ENCODE peak calls at places on chromosomes 5 and 9, in eight cellular contexts. D is left lung; A is GM23248; C is MM.1S; U is endothelial cell of umbilical vein; J is PC-3; Z is SK-N-SH; X is CD8-positive, alpha-beta memory T cell. Q is an unnamed sample.
A peak's percentile ranks its signal among the peaks of the same experiment; 100 is the strongest.

GRCh38 chr5:18745988-18746615 is 1111.8 kb downstream of the TAF11L14 start:
- DNase-seq in D (no peak), A (peak; percentile 17), C (peak; percentile 88), U (peak; percentile 3), J (peak; percentile 79), Z (peak; percentile 11), X (peak; percentile 68), Q (no peak)

GRCh38 chr5:179758905-179759304 is 26.3 kb downstream of the MAML1 start:
- DNase-seq in D (no peak), A (no peak), C (no peak), U (no peak), J (no peak), Z (no peak), X (no peak), Q (no peak)

GRCh38 chr9:101398930-101399640 is 434 bp downstream of the ZNF189 start:
- DNase-seq in D (no peak), A (peak; percentile 36), C (peak; percentile 10), U (peak; percentile 32), J (no peak), Z (no peak), X (no peak), Q (peak; percentile 57)

GRCh38 chr5:16812911-16813310 is 123.2 kb downstream of the MYO10 start:
- DNase-seq in D (no peak), A (no peak), C (no peak), U (no peak), J (peak; percentile 99), Z (no peak), X (no peak), Q (no peak)

GRCh38 chr5:141945511-141946024 is 12.4 kb downstream of the PCDH12 start:
- DNase-seq in D (no peak), A (peak; percentile 66), C (no peak), U (no peak), J (no peak), Z (peak; percentile 39), X (no peak), Q (no peak)

GRCh38 chr5:144072518-144072927 is 97.9 kb downstream of the YIPF5 start:
- DNase-seq in D (no peak), A (peak; percentile 74), C (no peak), U (peak; percentile 64), J (peak; percentile 84), Z (no peak), X (no peak), Q (no peak)

GRCh38 chr9:136488247-136489214 is 5.7 kb upstream of the SEC16A start:
- DNase-seq in D (peak; percentile 74), A (peak; percentile 54), C (peak; percentile 74), U (peak; percentile 54), J (peak; percentile 72), Z (peak; percentile 81), X (peak; percentile 65), Q (no peak)

GRCh38 chr9:120926397-120926928 is at the start of gene TRAF1:
- DNase-seq in D (no peak), A (no peak), C (no peak), U (no peak), J (no peak), Z (no peak), X (peak; percentile 39), Q (no peak)

GRCh38 chr5:151670074-151670686 is 16.5 kb downstream of the SPARC start:
- DNase-seq in D (no peak), A (no peak), C (no peak), U (peak; percentile 54), J (no peak), Z (peak; percentile 53), X (no peak), Q (no peak)

GRCh38 chr5:150641826-150642566 is 1.5 kb downstream of the SYNPO start:
- DNase-seq in D (no peak), A (peak; percentile 38), C (no peak), U (no peak), J (peak; percentile 30), Z (no peak), X (no peak), Q (no peak)

GRCh38 chr9:37324691-37325490 is 97.6 kb upstream of the GRHPR start:
- DNase-seq in D (no peak), A (no peak), C (no peak), U (no peak), J (no peak), Z (no peak), X (no peak), Q (no peak)

GRCh38 chr9:108271646-108272349 is 584.0 kb downstream of the ACTL7B start:
- DNase-seq in D (no peak), A (peak; percentile 81), C (peak; percentile 79), U (peak; percentile 7), J (peak; percentile 64), Z (no peak), X (no peak), Q (no peak)

GRCh38 chr5:127886141-127886540 is 182.9 kb downstream of the CCDC192 start:
- DNase-seq in D (no peak), A (no peak), C (no peak), U (no peak), J (no peak), Z (no peak), X (no peak), Q (no peak)

GRCh38 chr5:165881259-165881658 is 2375.8 kb downstream of the MAT2B start:
- DNase-seq in D (no peak), A (no peak), C (peak; percentile 14), U (no peak), J (peak; percentile 2), Z (peak; percentile 14), X (no peak), Q (no peak)

GRCh38 chr9:121699271-121700164 is 48.1 kb downstream of the DAB2IP start:
- DNase-seq in D (peak; percentile 63), A (peak; percentile 74), C (peak; percentile 82), U (peak; percentile 45), J (peak; percentile 52), Z (peak; percentile 74), X (peak; percentile 67), Q (no peak)

GRCh38 chr5:95583992-95584391 is 29.1 kb downstream of the ARSK start:
- DNase-seq in D (no peak), A (no peak), C (no peak), U (peak; percentile 11), J (no peak), Z (no peak), X (no peak), Q (no peak)

GRCh38 chr5:96752341-96753016 is 55.3 kb downstream of the ERAP1 start:
- DNase-seq in D (no peak), A (peak; percentile 68), C (peak; percentile 66), U (peak; percentile 71), J (peak; percentile 87), Z (peak; percentile 19), X (peak; percentile 45), Q (no peak)

GRCh38 chr9:97220894-97221477 is 86.5 kb upstream of the CCDC180 start:
- DNase-seq in D (no peak), A (no peak), C (no peak), U (no peak), J (no peak), Z (peak; percentile 45), X (no peak), Q (no peak)

GRCh38 chr5:17261075-17261474 is 43.6 kb downstream of the BASP1 start:
- DNase-seq in D (no peak), A (no peak), C (no peak), U (no peak), J (no peak), Z (no peak), X (no peak), Q (no peak)

GRCh38 chr9:91259162-91259561 is 102.6 kb downstream of the AUH start:
- DNase-seq in D (no peak), A (no peak), C (no peak), U (no peak), J (no peak), Z (no peak), X (no peak), Q (no peak)

GRCh38 chr9:98275159-98275558 is 19.7 kb upstream of the TBC1D2 start:
- DNase-seq in D (no peak), A (no peak), C (no peak), U (no peak), J (no peak), Z (no peak), X (no peak), Q (no peak)

GRCh38 chr5:127196042-127196441 is 94.6 kb upstream of the MEGF10 start:
- DNase-seq in D (no peak), A (no peak), C (no peak), U (peak; percentile 48), J (no peak), Z (no peak), X (no peak), Q (no peak)

GRCh38 chr5:67465556-67466206 is 269.1 kb upstream of the CD180 start:
- DNase-seq in D (no peak), A (no peak), C (peak; percentile 8), U (no peak), J (no peak), Z (no peak), X (no peak), Q (no peak)

GRCh38 chr5:2382776-2383677 is 368.4 kb downstream of the IRX2 start:
- DNase-seq in D (no peak), A (no peak), C (no peak), U (no peak), J (no peak), Z (no peak), X (no peak), Q (no peak)

GRCh38 chr5:35884125-35884788 is 27.6 kb downstream of the IL7R start:
- DNase-seq in D (no peak), A (peak; percentile 91), C (peak; percentile 51), U (peak; percentile 57), J (peak; percentile 90), Z (no peak), X (no peak), Q (peak; percentile 77)
- H3K27ac ChIP-seq in D (peak overlapping the region; percentile 29), A (peak overlapping the region; percentile 54), C (no peak overlapping the region), U (no peak overlapping the region), J (peak overlapping the region; percentile 56), Z (peak overlapping the region; percentile 60), X (no peak overlapping the region), Q (peak overlapping the region; percentile 91)

GRCh38 chr5:38843665-38844064 is 2.1 kb upstream of the OSMR start:
- DNase-seq in D (no peak), A (no peak), C (no peak), U (no peak), J (no peak), Z (no peak), X (no peak), Q (no peak)
- H3K4me3 ChIP-seq in D (peak overlapping the region; percentile 70), A (peak overlapping the region; percentile 90), C (no peak overlapping the region), U (no peak overlapping the region), J (no peak overlapping the region), Z (no peak overlapping the region), X (no peak overlapping the region), Q (no peak overlapping the region)

DNA sequence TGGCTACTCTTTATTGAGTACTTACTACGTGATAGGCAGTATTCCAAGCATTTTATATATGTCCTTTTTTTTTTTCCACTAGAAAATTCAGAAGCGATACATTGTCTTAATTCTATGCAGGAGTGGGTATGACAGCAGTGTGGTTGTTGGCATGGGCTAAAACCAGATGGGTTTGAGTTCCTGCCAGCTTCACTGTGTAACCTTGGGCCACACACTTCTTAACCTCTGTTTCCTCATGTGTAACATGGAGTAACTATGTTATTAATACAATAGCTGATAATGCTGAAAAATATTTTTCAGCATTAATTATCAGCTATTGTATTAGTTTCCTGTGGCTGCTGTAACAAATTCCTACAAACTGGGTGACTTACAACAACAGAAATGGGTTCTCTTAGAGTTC is 12.0 kb downstream of the SNX18 start:
- DNase-seq in D (no peak), A (no peak), C (no peak), U (peak; percentile 84), J (no peak), Z (no peak), X (no peak), Q (no peak)
- H3K4me1 ChIP-seq in D (peaks cover 33% of the 10 kb centered on the region), A (peaks cover 42% of the 10 kb centered on the region), C (peaks cover 5% of the 10 kb centered on the region), U (peaks cover 43% of the 10 kb centered on the region), J (peaks cover 24% of the 10 kb centered on the region), Z (peaks cover 31% of the 10 kb centered on the region), X (peaks cover 44% of the 10 kb centered on the region), Q (peaks cover 28% of the 10 kb centered on the region)

GRCh38 chr9:133877327-133877726 is 114.8 kb downstream of the VAV2 start:
- DNase-seq in D (no peak), A (no peak), C (no peak), U (no peak), J (no peak), Z (no peak), X (no peak), Q (no peak)
- H3K27ac ChIP-seq in D (no peak overlapping the region), A (no peak overlapping the region), C (no peak overlapping the region), U (no peak overlapping the region), J (no peak overlapping the region), Z (peak overlapping the region; percentile 99), X (no peak overlapping the region), Q (peak overlapping the region; percentile 100)

Q was measured in RWPE2.